ENCODE peak calls at places on chromosomes 11 and 22, in five cellular contexts. C, D, O, Q and E are unnamed samples.

GRCh38 chr11:80593981-80594380 is 1153.2 kb upstream of the TENM4 start:
- DNase-seq in Q (peak), D (no peak), O (no peak), C (peak), E (peak)

GRCh38 chr11:128890543-128891409 is at the start of gene KCNJ5:
- DNase-seq in Q (peak), C (peak), O (peak), D (peak), E (peak)

GRCh38 chr11:64400096-64400495 is 41.1 kb downstream of the RPS6KA4 start:
- DNase-seq in C (peak), Q (no peak), D (peak), O (no peak), E (peak)

GRCh38 chr11:23725752-23726151 is 771.1 kb upstream of the LUZP2 start:
- DNase-seq in Q (no peak), O (no peak), C (no peak), D (no peak), E (no peak)

GRCh38 chr11:120061761-120062560 is 76.0 kb downstream of the TRIM29 start:
- DNase-seq in O (peak), Q (peak), C (no peak), D (no peak), E (no peak)

GRCh38 chr11:94134651-94135512 is 6.2 kb downstream of the PANX1 start:
- DNase-seq in C (peak), O (no peak), D (peak), Q (peak), E (peak)

GRCh38 chr11:100999756-101000155 is 129.9 kb downstream of the PGR start:
- DNase-seq in C (no peak), Q (no peak), D (no peak), O (no peak), E (no peak)

GRCh38 chr11:72003776-72004171 is 5.1 kb downstream of the IL18BP start:
- DNase-seq in C (no peak), Q (no peak), O (no peak), D (no peak), E (no peak)

GRCh38 chr22:26536056-26536761 is 23.9 kb upstream of the TFIP11 start:
- DNase-seq in D (no peak), C (peak), O (no peak), Q (no peak), E (no peak)

GRCh38 chr11:119108151-119108856 is 1.2 kb downstream of the C2CD2L start:
- DNase-seq in C (peak), O (peak), Q (no peak), D (peak), E (peak)

GRCh38 chr11:74683941-74684481 is 47.2 kb downstream of the CHRDL2 start:
- DNase-seq in C (peak), D (no peak), O (peak), Q (no peak), E (no peak)

GRCh38 chr11:72223615-72224586 is 666 bp upstream of the INPPL1 start:
- DNase-seq in O (peak), C (peak), Q (peak), D (peak), E (no peak)

DNA sequence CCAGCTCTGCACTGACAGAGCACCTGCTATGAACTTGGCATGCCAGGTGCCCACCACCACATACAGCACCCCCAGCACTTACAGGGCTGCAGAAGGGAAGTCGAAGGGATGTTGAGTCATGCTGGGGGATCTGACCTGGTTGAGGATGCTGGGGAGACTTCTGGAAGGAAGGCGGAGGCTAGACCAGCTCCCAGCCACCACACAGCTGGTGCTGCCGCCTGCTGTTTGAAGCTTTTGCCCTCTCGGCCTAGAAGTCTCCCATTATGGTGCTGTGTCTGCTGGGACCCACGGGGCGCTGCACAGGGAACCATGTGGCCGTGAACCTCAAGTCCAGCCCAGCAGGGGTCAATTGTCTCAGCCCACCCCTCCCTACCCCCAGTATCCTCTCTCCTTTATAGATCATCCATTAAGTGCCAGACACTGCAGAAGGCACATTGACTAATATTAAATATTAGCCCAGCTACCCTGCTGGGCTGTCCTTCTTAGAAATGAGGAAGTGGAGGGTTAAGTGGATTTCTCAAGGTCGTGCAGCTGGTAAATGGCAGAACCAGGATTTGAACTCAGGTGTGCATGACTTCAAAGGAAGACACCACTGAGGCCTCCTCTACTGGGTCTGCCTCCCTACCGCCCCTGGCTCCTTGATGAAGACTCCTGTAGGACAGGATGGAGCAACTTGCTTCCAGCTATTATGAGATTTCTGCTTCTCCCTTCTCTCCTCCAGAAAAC is 49.7 kb downstream of the CYTH4 start:
- DNase-seq in Q (no peak), D (no peak), C (peak), O (no peak), E (no peak)
- TF ChIP-seq CTCF in Q (no peak), D (no peak), C (no peak), O (no peak), E (no peak)

DNA sequence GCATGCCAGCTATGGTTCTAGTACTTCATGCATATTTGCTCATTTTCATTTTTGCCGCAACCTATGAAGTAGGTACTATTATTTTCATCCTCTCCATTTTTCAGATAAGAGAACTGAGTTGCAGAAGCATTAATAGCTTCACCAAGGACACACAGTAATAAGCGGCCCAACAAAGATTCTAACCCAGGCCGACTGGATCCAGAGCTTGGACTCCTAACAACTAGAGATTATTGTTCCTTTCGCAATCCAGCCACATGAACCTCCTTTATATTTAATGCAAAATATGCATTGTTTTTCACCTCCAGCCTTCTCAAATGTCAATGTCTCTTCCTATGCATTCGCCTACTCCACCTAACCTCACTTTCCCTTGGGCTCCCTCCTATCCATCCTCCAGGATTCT is 148.3 kb downstream of the CCDC34 start:
- DNase-seq in C (no peak), Q (no peak), D (no peak), O (no peak), E (no peak)
- H3K27ac ChIP-seq in C (no peak), Q (no peak), D (no peak), O (no peak), E (no peak)

DNA sequence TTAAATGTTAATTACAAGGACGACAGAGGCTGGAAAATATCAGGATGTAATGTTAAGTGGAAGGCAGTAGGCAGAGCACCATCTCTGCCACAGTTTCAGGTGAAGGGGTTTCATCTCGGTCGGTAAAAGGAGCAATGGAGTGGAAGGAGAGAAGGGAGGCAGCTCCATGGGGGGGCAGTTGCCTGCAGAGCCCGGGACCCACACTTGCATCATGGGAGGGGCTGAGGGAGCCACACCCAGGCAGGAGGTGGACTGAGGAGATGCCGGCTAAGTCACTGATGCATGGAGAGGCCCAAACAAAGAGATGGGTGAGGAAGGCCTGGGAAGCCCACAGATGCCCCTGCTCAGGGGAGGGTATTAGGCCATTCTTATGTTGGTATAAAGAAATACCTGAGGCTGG is 1470.9 kb downstream of the BRD1 start:
- DNase-seq in D (no peak), C (no peak), Q (no peak), O (no peak), E (no peak)
- TF ChIP-seq CTCF in D (no peak), C (no peak), Q (no peak), O (no peak), E (no peak)

DNA sequence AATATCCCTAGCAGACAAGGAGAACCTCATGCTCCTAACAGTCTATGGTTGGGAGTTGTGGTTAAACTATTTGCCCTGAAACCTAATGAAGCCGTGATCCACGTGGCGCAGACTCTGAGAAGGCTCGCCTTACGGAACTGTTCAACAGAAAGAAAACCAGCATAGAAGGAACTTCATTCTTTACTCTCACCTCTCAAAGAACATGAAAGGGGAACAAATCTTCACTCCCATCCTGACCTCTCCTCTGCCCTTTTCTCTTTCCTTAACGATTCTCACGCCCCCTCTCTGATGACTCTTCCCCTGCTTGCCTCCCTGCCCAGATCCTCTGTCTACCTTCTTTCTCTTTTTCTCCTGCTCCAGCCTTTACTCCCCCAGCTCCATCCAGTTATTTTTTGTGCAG is 54.2 kb downstream of the IRAG1 start:
- DNase-seq in C (no peak), D (no peak), O (no peak), Q (no peak), E (no peak)
- H3K27ac ChIP-seq in C (no peak), D (peak), O (no peak), Q (no peak), E (no peak)

DNA sequence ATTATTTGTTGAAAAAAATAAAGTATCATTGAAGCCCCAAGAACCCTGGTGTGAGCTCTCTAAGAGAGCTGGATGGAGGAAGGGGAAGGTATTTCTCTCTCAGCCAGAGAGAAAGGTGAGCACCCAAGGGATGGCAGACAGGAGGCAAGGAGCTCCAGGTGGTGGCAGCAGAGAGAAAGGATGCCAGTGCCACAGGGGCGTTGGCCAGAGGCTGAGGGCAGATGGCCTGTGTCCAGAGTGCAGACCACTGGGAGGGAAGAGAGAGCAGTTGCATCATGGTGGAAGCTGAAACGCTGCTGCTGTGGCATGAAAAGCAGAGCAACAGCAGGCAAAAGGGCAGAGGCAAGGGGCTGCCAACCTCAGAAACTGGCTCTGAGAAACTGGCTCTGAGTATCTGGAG is 8.5 kb downstream of the SPON1 start:
- DNase-seq in O (peak), C (peak), D (peak), Q (no peak), E (peak)
- TF ChIP-seq CTCF in O (peak), C (peak), D (peak), Q (no peak), E (no peak)

GRCh38 chr11:126432065-126432461 is 76.6 kb downstream of the ST3GAL4 start:
- DNase-seq in O (no peak), Q (no peak), C (no peak), D (no peak), E (no peak)
- H3K27ac ChIP-seq in O (no peak), Q (no peak), C (peak), D (peak), E (peak)

DNA sequence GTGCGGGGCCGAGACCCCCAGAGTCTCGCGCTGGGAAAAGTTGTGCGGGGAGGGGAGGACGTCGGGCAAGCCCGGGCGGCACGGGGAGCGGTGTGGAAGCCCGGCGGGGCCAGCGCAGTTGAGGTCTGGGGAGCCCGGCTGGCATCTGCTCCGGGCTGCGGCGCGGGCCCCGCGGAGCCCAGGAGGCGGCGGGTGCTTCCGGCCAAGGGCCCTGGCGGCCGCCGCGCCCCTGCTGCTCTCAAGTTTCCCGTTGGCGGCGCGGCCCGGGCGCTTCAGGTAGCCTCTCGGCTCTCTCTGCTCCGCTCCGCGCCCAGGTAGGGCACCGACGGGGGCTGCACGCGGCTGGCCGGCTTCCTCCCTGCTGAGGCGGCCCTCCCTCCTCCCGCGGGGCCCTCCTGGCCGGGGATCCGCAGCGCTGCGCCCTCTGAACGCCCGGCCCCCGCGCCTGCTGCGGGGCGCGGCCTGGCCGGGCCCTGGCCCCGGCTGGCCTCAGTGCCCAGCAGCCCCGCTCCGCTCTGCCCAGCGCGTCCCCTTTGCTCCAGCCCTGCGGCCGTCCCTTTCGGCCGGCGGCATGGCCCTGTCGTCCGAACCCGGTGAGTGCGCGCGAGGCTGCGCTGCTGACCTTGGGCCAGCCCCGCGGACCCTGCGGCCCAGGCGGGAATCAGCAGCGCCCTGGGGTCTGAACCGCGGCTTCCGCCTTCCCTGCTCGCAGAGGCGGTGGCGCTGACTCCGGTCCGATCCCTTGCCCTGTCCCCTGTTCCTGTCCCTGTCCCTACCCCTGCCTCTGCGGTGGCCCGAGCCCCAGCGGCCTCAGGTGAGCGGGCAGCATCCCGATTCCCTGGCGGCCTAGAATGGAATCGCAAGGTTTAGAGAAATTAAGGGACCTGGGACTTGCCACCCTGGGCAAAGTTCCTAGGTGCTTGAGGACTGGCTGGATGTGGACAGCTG is 4.3 kb upstream of the AMPD3 start:
- DNase-seq in C (peak), Q (peak), O (peak), D (peak), E (peak)
- TF ChIP-seq CTCF in C (peak), Q (no peak), O (peak), D (peak), E (peak)

GRCh38 chr11:102383839-102384238 is 36.8 kb downstream of the BIRC2 start:
- DNase-seq in O (no peak), Q (no peak), D (no peak), C (no peak), E (no peak)
- H3K27ac ChIP-seq in O (no peak), Q (peak), D (no peak), C (no peak), E (no peak)

GRCh38 chr22:23550049-23550650 is 29.9 kb downstream of the IGLL1 start:
- DNase-seq in D (no peak), C (no peak), Q (no peak), O (no peak), E (no peak)

GRCh38 chr22:23552573-23552972 is 27.5 kb downstream of the IGLL1 start:
- DNase-seq in O (no peak), D (no peak), C (no peak), Q (no peak), E (no peak)

GRCh38 chr22:23553438-23553837 is 26.7 kb downstream of the IGLL1 start:
- DNase-seq in Q (no peak), D (no peak), C (no peak), O (no peak), E (no peak)

GRCh38 chr22:23549198-23549595 is 30.9 kb downstream of the IGLL1 start:
- DNase-seq in Q (peak), O (no peak), D (no peak), C (no peak), E (no peak)

GRCh38 chr22:23551385-23551784 is 28.7 kb downstream of the IGLL1 start:
- DNase-seq in C (no peak), D (no peak), Q (no peak), O (no peak), E (no peak)
- TF ChIP-seq CTCF in C (no peak), D (no peak), Q (no peak), O (no peak), E (no peak)

GRCh38 chr22:50672471-50673230 is at the start of gene SHANK3:
- DNase-seq in O (peak), D (no peak), Q (no peak), C (no peak), E (no peak)
- H3K27ac ChIP-seq in O (no peak), D (peak), Q (no peak), C (no peak), E (no peak)